ENCODE peak calls at places on chromosomes 1 and 21, in four cellular contexts. K is AG04449, V is NCI-H774, F is left ventricle myocardium inferior. S is an unnamed sample.

GRCh38 chr1:154352581-154353459 is 27.5 kb downstream of the ATP8B2 start:
- DNase-seq in V (peak; percentile 4), K (no peak), F (peak; percentile 44), S (no peak)

GRCh38 chr1:46996659-46997281 is 26.7 kb upstream of the CYP4X1 start:
- DNase-seq in K (no peak), F (no peak), V (no peak), S (no peak)

GRCh38 chr1:22875240-22875639 is 97.4 kb downstream of the LACTBL1 start:
- DNase-seq in F (no peak), V (no peak), K (no peak), S (no peak)

GRCh38 chr1:199352351-199352750 is 675.2 kb upstream of the NR5A2 start:
- DNase-seq in K (no peak), F (no peak), V (no peak), S (no peak)

GRCh38 chr1:18323259-18323658 is 157.5 kb upstream of the KLHDC7A start:
- DNase-seq in V (no peak), F (no peak), K (no peak), S (no peak)

GRCh38 chr1:2459757-2460156 is 16.3 kb upstream of the PLCH2 start:
- DNase-seq in F (peak; percentile 45), V (no peak), K (no peak), S (no peak)

GRCh38 chr1:225999912-226000337 is 782 bp upstream of the SDE2 start:
- DNase-seq in F (no peak), K (no peak), V (no peak), S (no peak)

GRCh38 chr1:112501810-112502641 is 6.7 kb upstream of the WNT2B start:
- DNase-seq in V (peak; percentile 29), K (no peak), F (peak; percentile 74), S (no peak)

GRCh38 chr1:30907641-30908445 is 715 bp downstream of the SDC3 start:
- DNase-seq in V (no peak), F (peak; percentile 15), K (no peak), S (no peak)

GRCh38 chr21:30336596-30336995 is 898 bp downstream of the KRTAP27-1 start:
- DNase-seq in K (peak; percentile 23), V (no peak), F (no peak), S (no peak)

GRCh38 chr1:160608057-160608456 is 28.8 kb upstream of the CD84 start:
- DNase-seq in F (no peak), K (no peak), V (no peak), S (no peak)

GRCh38 chr1:96090134-96090533 is 631.5 kb upstream of the PTBP2 start:
- DNase-seq in V (no peak), F (no peak), K (no peak), S (no peak)

GRCh38 chr1:185567006-185567405 is 167.2 kb upstream of the HMCN1 start:
- DNase-seq in K (no peak), V (peak; percentile 85), F (no peak), S (peak; percentile 69)